ENCODE peak calls at places on chromosomes 3 and 15, in seven cellular contexts. D is esophagus muscularis mucosa, O is suprapubic skin, M is ovary, U is stomach, C is GM12878, K is K562. N is an unnamed sample.

GRCh38 chr3:28682126-28682525 is 333.5 kb upstream of the AZI2 start:
- DNase-seq in M (no peak), D (no peak), U (no peak), K (no peak), O (no peak), C (no peak), N (no peak)

GRCh38 chr3:127052121-127052561 is 69.2 kb downstream of the PLXNA1 start:
- DNase-seq in M (peak; percentile 76), O (no peak), C (no peak), U (peak; percentile 64), D (no peak), K (no peak), N (peak; percentile 72)

GRCh38 chr15:47885921-47886320 is 168.6 kb downstream of the SEMA6D start:
- DNase-seq in M (no peak), U (no peak), O (no peak), D (no peak), K (no peak), C (no peak), N (no peak)

GRCh38 chr3:170107926-170108325 is 70.1 kb downstream of the GPR160 start:
- DNase-seq in K (no peak), D (no peak), O (no peak), U (no peak), M (no peak), C (no peak), N (no peak)

GRCh38 chr3:187572431-187572830 is 97.8 kb downstream of the SST start:
- DNase-seq in K (no peak), U (no peak), C (no peak), O (no peak), D (no peak), M (no peak), N (no peak)

GRCh38 chr3:70556056-70556455 is 243.6 kb upstream of the MDFIC2 start:
- DNase-seq in U (no peak), O (no peak), C (no peak), D (no peak), K (no peak), M (no peak), N (no peak)

GRCh38 chr3:77601853-77602440 is 562.0 kb downstream of the ROBO2 start:
- DNase-seq in U (no peak), K (no peak), D (no peak), C (no peak), O (no peak), M (no peak), N (no peak)

GRCh38 chr15:41559489-41560177 is 621 bp downstream of the TYRO3 start:
- DNase-seq in U (no peak), K (peak; percentile 42), D (no peak), M (peak; percentile 59), O (no peak), C (no peak), N (no peak)

GRCh38 chr15:71545923-71546322 is 264.4 kb upstream of the NR2E3 start:
- DNase-seq in K (no peak), U (no peak), C (no peak), O (no peak), D (no peak), M (no peak), N (no peak)

GRCh38 chr3:42983927-42984326 is 4.8 kb downstream of the GASK1A start:
- DNase-seq in O (no peak), U (no peak), M (no peak), K (no peak), C (no peak), D (no peak), N (no peak)

GRCh38 chr3:195905970-195906864 is 2.1 kb downstream of the TNK2 start:
- DNase-seq in C (no peak), D (no peak), O (peak; percentile 31), U (no peak), M (no peak), K (no peak), N (no peak)

GRCh38 chr3:2735392-2735894 is 374.7 kb downstream of the IL5RA start:
- DNase-seq in K (no peak), O (no peak), D (no peak), U (no peak), M (no peak), C (no peak), N (no peak)

GRCh38 chr3:6739288-6739687 is 121.6 kb upstream of the GRM7 start:
- DNase-seq in D (no peak), O (no peak), K (no peak), C (no peak), U (no peak), M (no peak), N (no peak)

GRCh38 chr3:141260131-141260927 is 28.7 kb downstream of the PXYLP1 start:
- DNase-seq in O (no peak), M (no peak), K (no peak), C (no peak), D (no peak), U (no peak), N (no peak)

GRCh38 chr15:90873998-90874605 is 5.7 kb downstream of the FURIN start:
- DNase-seq in U (peak; percentile 76), K (peak; percentile 60), M (no peak), D (no peak), O (peak; percentile 61), C (no peak), N (peak; percentile 32)

GRCh38 chr3:197547206-197547605 is 8.6 kb downstream of the BDH1 start:
- DNase-seq in M (no peak), K (no peak), D (no peak), O (no peak), C (no peak), U (peak; percentile 79), N (peak; percentile 65)

GRCh38 chr3:59607628-59608027 is 557.8 kb upstream of the CFAP20DC start:
- DNase-seq in O (no peak), K (peak; percentile 3), M (no peak), D (no peak), C (no peak), U (no peak), N (no peak)

DNA sequence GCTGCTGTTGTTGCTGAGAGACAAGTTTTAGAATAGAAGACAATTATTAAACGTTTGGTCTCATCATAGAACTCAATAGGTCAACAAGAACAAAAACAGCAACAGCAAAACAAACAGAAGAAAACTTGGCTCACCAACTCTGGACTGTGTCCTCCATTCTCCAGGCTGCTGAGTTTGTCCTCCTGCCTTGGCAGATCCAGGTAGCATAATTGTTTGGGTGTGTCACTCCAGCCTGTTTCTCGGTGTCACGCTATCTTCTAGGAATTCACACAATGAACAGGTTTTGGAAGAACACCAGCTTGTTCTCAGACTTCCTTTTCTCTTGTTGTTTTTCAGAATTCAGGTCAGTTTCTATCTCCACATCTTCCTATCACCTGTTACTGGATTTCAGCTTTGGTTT is 34.7 kb downstream of the ARRDC4 start:
- DNase-seq in U (no peak), D (no peak), O (no peak), K (no peak), C (no peak), M (no peak), N (peak; percentile 47)
- TF ChIP-seq EP300 in U (no peak), D (no peak), O (no peak), K (no peak), C (no peak), M (no peak), N (no peak)

GRCh38 chr15:83112233-83112958 is 5.0 kb downstream of the TM6SF1 start:
- DNase-seq in O (no peak), C (no peak), M (no peak), D (no peak), K (peak; percentile 26), U (no peak), N (no peak)

GRCh38 chr15:83114305-83114704 is 6.9 kb downstream of the TM6SF1 start:
- DNase-seq in K (no peak), C (no peak), D (peak; percentile 10), U (no peak), M (no peak), O (no peak), N (no peak)

GRCh38 chr15:83113881-83114280 is 6.4 kb downstream of the TM6SF1 start:
- DNase-seq in D (peak; percentile 17), U (no peak), M (no peak), C (no peak), O (no peak), K (no peak), N (no peak)

GRCh38 chr15:83111149-83111548 is 3.7 kb downstream of the TM6SF1 start:
- DNase-seq in U (no peak), O (no peak), M (no peak), K (no peak), C (no peak), D (no peak), N (no peak)

DNA sequence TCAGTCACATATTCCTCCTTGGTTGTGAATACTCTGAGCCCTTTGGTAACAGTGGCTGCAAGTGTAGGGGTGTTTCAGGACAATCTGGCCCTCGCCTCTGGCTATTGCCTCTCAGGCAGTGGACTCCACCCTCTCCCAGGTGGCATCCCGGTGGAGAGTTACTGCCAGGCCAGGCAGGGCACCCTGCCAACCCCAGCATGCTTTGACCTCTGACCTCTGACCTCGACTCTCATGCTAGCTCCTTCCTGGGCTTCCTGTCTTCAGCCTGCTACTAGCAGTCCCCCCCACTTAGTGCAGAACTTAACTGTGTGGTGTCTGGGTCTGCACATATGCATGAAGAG is 5.5 kb downstream of the TM6SF1 start:
- DNase-seq in K (no peak), U (no peak), D (no peak), C (no peak), M (no peak), O (no peak), N (no peak)
- TF ChIP-seq POLR2A in K (no peak), U (no peak), D (no peak), C (no peak), M (no peak), O (no peak), N (no peak)

GRCh38 chr3:143187132-143187531 is 67.6 kb downstream of the CHST2 start:
- DNase-seq in K (no peak), U (no peak), M (no peak), O (no peak), C (no peak), D (no peak), N (no peak)

GRCh38 chr3:143182861-143183667 is 63.5 kb downstream of the CHST2 start:
- DNase-seq in M (no peak), O (no peak), U (no peak), C (no peak), K (no peak), D (no peak), N (no peak)

GRCh38 chr3:143185401-143185800 is 65.8 kb downstream of the CHST2 start:
- DNase-seq in M (no peak), O (no peak), D (no peak), C (no peak), U (no peak), K (peak; percentile 35), N (no peak)

GRCh38 chr3:143183668-143183970 is 64.0 kb downstream of the CHST2 start:
- DNase-seq in M (no peak), K (peak; percentile 42), U (no peak), O (no peak), C (no peak), D (no peak), N (no peak)

GRCh38 chr3:143184098-143184497 is 64.5 kb downstream of the CHST2 start:
- DNase-seq in U (no peak), O (no peak), D (no peak), K (no peak), M (no peak), C (no peak), N (no peak)
- TF ChIP-seq CTCF in U (no peak), O (no peak), D (no peak), K (no peak), M (no peak), C (no peak), N (no peak)

DNA sequence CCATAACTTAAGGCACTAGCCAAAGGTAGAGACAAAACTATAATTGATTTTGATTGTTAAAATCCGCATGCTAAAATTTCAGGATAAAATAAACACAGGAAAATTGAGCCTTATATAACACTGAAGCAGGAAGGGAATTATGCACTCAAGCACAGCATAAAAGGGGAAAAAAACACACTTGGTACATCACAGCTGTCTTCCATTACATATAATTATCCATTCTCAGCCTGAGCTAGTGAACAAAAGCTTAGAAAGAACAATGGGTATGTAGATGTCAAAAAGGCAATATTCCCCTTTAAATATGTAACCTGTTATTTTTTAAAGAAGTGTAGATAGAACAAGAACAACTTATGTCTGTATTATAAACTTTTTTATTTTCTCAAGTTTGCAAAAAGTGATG is 899.2 kb downstream of the ROBO1 start:
- DNase-seq in K (no peak), U (no peak), O (no peak), C (no peak), M (no peak), D (no peak), N (no peak)
- TF ChIP-seq EP300 in K (no peak), U (no peak), O (no peak), C (no peak), M (no peak), D (no peak), N (no peak)

N was measured in transverse colon.